ENCODE peak calls at places on chromosomes 3 and 15, in four cellular contexts. W is aorta, V is lung, N is mucosa of descending colon. M is an unnamed sample. For H3K9me3, the result is how much of the 10 kb centered on the place peaks cover.

GRCh38 chr3:170614214-170614966 is 28.5 kb upstream of the SLC7A14 start:
- DNase-seq in W (no peak), V (peak), N (no peak), M (no peak)

GRCh38 chr3:22671848-22672247 is 531.3 kb upstream of the UBE2E2 start:
- DNase-seq in N (no peak), W (no peak), V (no peak), M (no peak)

GRCh38 chr3:159237221-159237620 is 435.4 kb downstream of the MFSD1 start:
- DNase-seq in W (no peak), V (no peak), N (no peak), M (no peak)

GRCh38 chr15:50735156-50735555 is 30.4 kb downstream of the SPPL2A start:
- DNase-seq in N (no peak), W (no peak), V (no peak), M (no peak)

GRCh38 chr15:51861557-51862350 is 32.3 kb downstream of the TMOD3 start:
- DNase-seq in V (no peak), N (no peak), W (no peak), M (no peak)

GRCh38 chr3:51275096-51275805 is 109.8 kb upstream of the MANF start:
- DNase-seq in W (no peak), V (no peak), N (no peak), M (no peak)

GRCh38 chr3:116067275-116067674 is 378.0 kb downstream of the LSAMP start:
- DNase-seq in W (no peak), V (no peak), N (no peak), M (no peak)

GRCh38 chr3:148372476-148372875 is 325.2 kb upstream of the AGTR1 start:
- DNase-seq in N (no peak), V (no peak), W (no peak), M (no peak)

GRCh38 chr3:45043715-45044299 is 17.7 kb downstream of the CLEC3B start:
- DNase-seq in V (no peak), W (no peak), N (no peak), M (no peak)

GRCh38 chr3:65303431-65303830 is 615.6 kb upstream of the ADAMTS9 start:
- DNase-seq in V (no peak), W (no peak), N (no peak), M (no peak)

GRCh38 chr15:73190189-73190601 is 137.9 kb downstream of the NEO1 start:
- DNase-seq in W (no peak), V (no peak), N (no peak), M (no peak)

GRCh38 chr15:57158589-57158988 is 217.7 kb upstream of the CGNL1 start:
- DNase-seq in N (no peak), W (no peak), V (no peak), M (no peak)

GRCh38 chr3:178699364-178699763 is 163.1 kb downstream of the KCNMB2 start:
- DNase-seq in W (no peak), N (no peak), V (no peak), M (no peak)
- H3K9me3 ChIP-seq in W (under half), N (under half), V (under half), M (under half)

DNA sequence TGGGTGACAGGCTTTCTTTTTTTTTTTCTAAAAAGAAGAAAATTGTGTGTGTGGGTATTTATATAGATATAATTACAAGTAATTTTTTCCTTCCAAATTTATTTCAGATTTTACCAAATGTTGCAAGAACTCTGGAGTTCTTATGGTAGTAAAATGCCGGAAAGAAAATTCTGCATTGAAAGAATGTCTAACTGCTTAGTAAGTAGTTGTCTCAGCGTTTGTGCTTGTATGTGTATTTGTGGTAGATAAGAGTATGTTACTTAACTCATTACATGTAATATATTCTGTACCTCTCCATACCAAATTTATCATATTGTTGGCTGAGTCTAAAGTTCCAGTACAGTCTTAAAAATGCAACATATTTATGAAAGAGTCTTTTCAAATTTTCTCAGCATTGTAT is 32.3 kb upstream of the ZCWPW2 start:
- DNase-seq in V (no peak), W (no peak), N (no peak), M (no peak)
- H3K9me3 ChIP-seq in V (under half), W (under half), N (under half), M (under half)

GRCh38 chr15:58275785-58276184 is 137.6 kb downstream of the AQP9 start:
- DNase-seq in W (no peak), V (no peak), N (no peak), M (no peak)

GRCh38 chr15:58269455-58270414 is 131.6 kb downstream of the AQP9 start:
- DNase-seq in W (no peak), N (no peak), V (no peak), M (no peak)

GRCh38 chr15:58274885-58275284 is 136.7 kb downstream of the AQP9 start:
- DNase-seq in V (no peak), N (no peak), W (no peak), M (no peak)

GRCh38 chr15:58271410-58271809 is 133.2 kb downstream of the AQP9 start:
- DNase-seq in W (no peak), N (no peak), V (no peak), M (no peak)

GRCh38 chr15:58273104-58273503 is 134.9 kb downstream of the AQP9 start:
- DNase-seq in V (no peak), N (no peak), W (no peak), M (no peak)
- H3K9me3 ChIP-seq in V (under half), N (under half), W (under half), M (under half)

DNA sequence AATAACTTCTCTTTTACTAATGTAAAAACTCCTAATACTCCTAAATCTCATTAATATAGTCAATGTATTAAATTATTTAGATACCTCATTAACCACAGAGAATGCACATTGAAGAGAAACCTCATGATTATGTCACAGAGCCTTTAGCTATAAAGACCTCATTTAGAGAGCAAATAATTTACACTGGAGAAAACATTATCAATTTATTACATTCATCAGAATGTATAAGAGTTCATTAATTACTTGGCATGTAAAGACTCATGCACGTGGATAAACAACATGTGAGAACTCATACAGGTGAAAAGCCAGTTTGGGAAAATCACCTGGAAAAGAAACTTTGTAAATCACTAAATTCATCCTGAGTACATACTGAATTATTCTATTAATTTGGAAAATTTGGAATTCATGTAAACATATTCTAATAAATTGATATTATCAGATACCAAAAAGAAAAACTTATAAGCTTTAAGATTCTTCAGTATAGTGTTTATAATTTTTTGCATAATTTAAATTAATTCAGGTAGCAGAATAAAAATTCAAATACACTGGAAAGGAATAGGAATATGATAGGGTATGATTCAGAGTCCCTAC is 22.9 kb upstream of the WNT7A start:
- DNase-seq in V (no peak), N (no peak), W (no peak), M (no peak)
- H3K9me3 ChIP-seq in V (under half), N (half or more), W (under half), M (half or more)

GRCh38 chr3:4985330-4986174 is 6.3 kb downstream of the BHLHE40 start:
- DNase-seq in V (no peak), N (peak), W (no peak), M (no peak)

GRCh38 chr3:4986175-4986610 is 7.0 kb downstream of the BHLHE40 start:
- DNase-seq in N (no peak), W (no peak), V (no peak), M (no peak)

GRCh38 chr3:4983739-4984510 is 4.7 kb downstream of the BHLHE40 start:
- DNase-seq in N (peak), W (peak), V (no peak), M (no peak)

GRCh38 chr3:4982773-4983738 is 3.8 kb downstream of the BHLHE40 start:
- DNase-seq in N (peak), V (no peak), W (no peak), M (no peak)

GRCh38 chr3:4984511-4984864 is 5.3 kb downstream of the BHLHE40 start:
- DNase-seq in W (no peak), N (no peak), V (no peak), M (no peak)
- H3K9me3 ChIP-seq in W (under half), N (under half), V (under half), M (under half)

GRCh38 chr3:19798324-19798723 is 135.7 kb downstream of the EFHB start:
- DNase-seq in W (no peak), V (no peak), N (no peak), M (no peak)

GRCh38 chr3:19799887-19800286 is 134.1 kb downstream of the EFHB start:
- DNase-seq in V (no peak), W (no peak), N (no peak), M (no peak)

GRCh38 chr3:19799115-19799514 is 134.9 kb downstream of the EFHB start:
- DNase-seq in N (no peak), W (no peak), V (no peak), M (no peak)
- H3K9me3 ChIP-seq in N (under half), W (under half), V (under half), M (under half)

GRCh38 chr15:22267761-22268160 is 187.4 kb downstream of the OR4M2 start:
- DNase-seq in V (no peak), N (no peak), W (no peak), M (no peak)
- H3K9me3 ChIP-seq in V (under half), N (half or more), W (under half), M (under half)

GRCh38 chr15:98549741-98550140 is 98.6 kb upstream of the IGF1R start:
- DNase-seq in V (no peak), N (no peak), W (no peak), M (no peak)
- H3K9me3 ChIP-seq in V (under half), N (under half), W (under half), M (under half)

GRCh38 chr3:168426196-168426595 is 330.5 kb upstream of the GOLIM4 start:
- DNase-seq in W (no peak), N (no peak), V (no peak), M (no peak)
- H3K9me3 ChIP-seq in W (under half), N (under half), V (under half), M (under half)